ENCODE peak calls at places on chromosomes 6 and 20, in six cellular contexts. W, D, S, V, A and C are unnamed samples.
A peak's percentile ranks its signal among the peaks of the same experiment; 100 is the strongest.

GRCh38 chr6:144678844-144679243 is 393.7 kb downstream of the UTRN start:
- DNase-seq in D (no peak), S (no peak), V (no peak), W (no peak), A (no peak), C (no peak)

GRCh38 chr6:5786321-5787053 is 220.2 kb downstream of the NRN1 start:
- DNase-seq in W (no peak), D (no peak), A (no peak), S (no peak), V (no peak), C (no peak)

GRCh38 chr6:143647191-143647590 is 30.6 kb upstream of the PHACTR2 start:
- DNase-seq in A (no peak), S (no peak), V (no peak), D (no peak), W (no peak), C (no peak)

GRCh38 chr6:62740596-62740995 is 454.6 kb upstream of the KHDRBS2 start:
- DNase-seq in W (no peak), S (no peak), V (no peak), D (no peak), A (no peak), C (no peak)

GRCh38 chr20:41086402-41087324 is 50.7 kb upstream of the PLCG1 start:
- DNase-seq in S (no peak), D (no peak), A (peak; percentile 93), V (peak; percentile 99), W (no peak), C (no peak)

GRCh38 chr20:37969949-37970855 is 63.1 kb downstream of the TTI1 start:
- DNase-seq in W (peak; percentile 35), A (no peak), D (peak; percentile 42), V (no peak), S (no peak), C (no peak)

GRCh38 chr6:42254505-42254904 is 36.8 kb upstream of the MRPS10 start:
- DNase-seq in A (no peak), S (no peak), W (no peak), D (no peak), V (no peak), C (no peak)

GRCh38 chr6:33812669-33813068 is 8.9 kb upstream of the MLN start:
- DNase-seq in W (peak; percentile 79), D (peak; percentile 92), A (peak; percentile 88), S (no peak), V (peak; percentile 36), C (no peak)

GRCh38 chr6:150368762-150369161 is at the start of gene IYD:
- DNase-seq in S (no peak), V (no peak), W (no peak), D (no peak), A (no peak), C (no peak)

GRCh38 chr6:17666646-17667045 is 40.1 kb downstream of the NUP153 start:
- DNase-seq in A (no peak), D (no peak), S (no peak), V (no peak), W (no peak), C (no peak)

GRCh38 chr6:136510782-136511181 is 39.4 kb downstream of the MAP7 start:
- DNase-seq in D (no peak), A (no peak), W (no peak), V (peak; percentile 26), S (no peak), C (no peak)

GRCh38 chr20:635609-636338 is 17.2 kb downstream of the SRXN1 start:
- DNase-seq in S (no peak), D (no peak), V (no peak), W (no peak), A (no peak), C (no peak)

GRCh38 chr20:25057234-25058050 is 497 bp downstream of the ACSS1 start:
- DNase-seq in V (peak; percentile 60), A (peak; percentile 85), S (peak; percentile 90), W (peak; percentile 61), D (peak; percentile 50), C (peak; percentile 65)

GRCh38 chr6:129238991-129239390 is 356.1 kb downstream of the LAMA2 start:
- DNase-seq in S (no peak), W (no peak), A (no peak), D (no peak), V (no peak), C (no peak)

GRCh38 chr20:33008336-33009213 is 1.1 kb downstream of the BPIFB2 start:
- DNase-seq in D (no peak), A (no peak), W (no peak), S (no peak), V (no peak), C (no peak)

GRCh38 chr6:166078294-166078693 is 89.4 kb downstream of the TBXT start:
- DNase-seq in W (peak; percentile 44), V (no peak), D (no peak), S (no peak), A (no peak), C (no peak)

GRCh38 chr6:120785459-120786086 is 548.7 kb downstream of the TBC1D32 start:
- DNase-seq in S (no peak), D (no peak), A (no peak), W (no peak), V (no peak), C (no peak)

GRCh38 chr6:3610206-3610605 is 141.3 kb downstream of the PXDC1 start:
- DNase-seq in V (no peak), W (peak; percentile 62), A (peak; percentile 96), D (no peak), S (no peak), C (no peak)

GRCh38 chr20:16363832-16364687 is 209.2 kb downstream of the KIF16B start:
- DNase-seq in V (no peak), S (no peak), D (no peak), W (no peak), A (no peak), C (no peak)

GRCh38 chr20:4022386-4023350 is 7.3 kb upstream of the RNF24 start:
- DNase-seq in D (no peak), W (no peak), V (no peak), S (no peak), A (peak; percentile 88), C (no peak)

GRCh38 chr6:3324262-3324942 is 65.7 kb downstream of the PSMG4 start:
- DNase-seq in W (peak; percentile 96), S (no peak), D (no peak), A (no peak), V (no peak), C (no peak)

GRCh38 chr20:47397652-47398301 is 41.3 kb upstream of the ZMYND8 start:
- DNase-seq in V (peak; percentile 30), D (no peak), W (no peak), S (no peak), A (no peak), C (no peak)

GRCh38 chr20:38286586-38287502 is 17.1 kb upstream of the BPI start:
- DNase-seq in W (peak; percentile 41), S (peak; percentile 67), D (no peak), A (no peak), V (no peak), C (no peak)

GRCh38 chr6:33314943-33315752 is 1.3 kb upstream of the TAPBP start:
- DNase-seq in A (peak; percentile 35), W (no peak), D (no peak), S (peak; percentile 80), V (no peak), C (peak; percentile 51)

GRCh38 chr6:36130672-36131516 is 581 bp downstream of the MAPK13 start:
- DNase-seq in V (peak; percentile 57), A (peak; percentile 91), S (peak; percentile 74), D (no peak), W (no peak), C (no peak)